ENCODE peak calls at places on chromosomes 2 and 18, in nine cellular contexts. One of them, this sample, is unnamed.

GRCh38 chr18:59663096-59663495 is 34.1 kb downstream of the CCBE1 start:
- DNase-seq in kidney: no peak
- DNase-seq in cardiac muscle cell: no peak
- DNase-seq in right atrium auricular region: no peak
- DNase-seq in fibroblast of lung: no peak
- DNase-seq in left ventricle myocardium inferior: no peak
- DNase-seq in upper lobe of left lung: no peak
- DNase-seq in astrocyte of the cerebellum: no peak
- DNase-seq in endothelial cell of umbilical vein: no peak
- DNase-seq in this sample: no peak

GRCh38 chr2:18356676-18357075 is 203.8 kb downstream of the RDH14 start:
- DNase-seq in kidney: no peak
- DNase-seq in cardiac muscle cell: no peak
- DNase-seq in right atrium auricular region: no peak
- DNase-seq in fibroblast of lung: peak
- DNase-seq in left ventricle myocardium inferior: no peak
- DNase-seq in upper lobe of left lung: no peak
- DNase-seq in astrocyte of the cerebellum: no peak
- DNase-seq in endothelial cell of umbilical vein: peak
- DNase-seq in this sample: no peak

GRCh38 chr18:78495550-78495949 is 484.1 kb upstream of the SALL3 start:
- DNase-seq in kidney: no peak
- DNase-seq in cardiac muscle cell: no peak
- DNase-seq in right atrium auricular region: no peak
- DNase-seq in fibroblast of lung: no peak
- DNase-seq in left ventricle myocardium inferior: no peak
- DNase-seq in upper lobe of left lung: peak
- DNase-seq in astrocyte of the cerebellum: no peak
- DNase-seq in endothelial cell of umbilical vein: no peak
- DNase-seq in this sample: no peak

GRCh38 chr2:73243884-73244570 is 9.9 kb downstream of the CCT7 start:
- DNase-seq in kidney: no peak
- DNase-seq in cardiac muscle cell: peak
- DNase-seq in right atrium auricular region: no peak
- DNase-seq in fibroblast of lung: peak
- DNase-seq in left ventricle myocardium inferior: no peak
- DNase-seq in upper lobe of left lung: peak
- DNase-seq in astrocyte of the cerebellum: peak
- DNase-seq in endothelial cell of umbilical vein: no peak
- DNase-seq in this sample: peak

GRCh38 chr2:224973112-224974016 is 68.9 kb downstream of the DOCK10 start:
- DNase-seq in kidney: no peak
- DNase-seq in cardiac muscle cell: no peak
- DNase-seq in right atrium auricular region: no peak
- DNase-seq in fibroblast of lung: no peak
- DNase-seq in left ventricle myocardium inferior: no peak
- DNase-seq in upper lobe of left lung: no peak
- DNase-seq in astrocyte of the cerebellum: no peak
- DNase-seq in endothelial cell of umbilical vein: no peak
- DNase-seq in this sample: no peak

GRCh38 chr2:131121464-131121863 is 16.3 kb downstream of the PLEKHB2 start:
- DNase-seq in kidney: no peak
- DNase-seq in cardiac muscle cell: no peak
- DNase-seq in right atrium auricular region: no peak
- DNase-seq in fibroblast of lung: peak
- DNase-seq in left ventricle myocardium inferior: no peak
- DNase-seq in upper lobe of left lung: no peak
- DNase-seq in astrocyte of the cerebellum: no peak
- DNase-seq in endothelial cell of umbilical vein: no peak
- DNase-seq in this sample: no peak

GRCh38 chr2:112031473-112031872 is 23.6 kb upstream of the TMEM87B start:
- DNase-seq in kidney: no peak
- DNase-seq in cardiac muscle cell: no peak
- DNase-seq in right atrium auricular region: no peak
- DNase-seq in fibroblast of lung: peak
- DNase-seq in left ventricle myocardium inferior: no peak
- DNase-seq in upper lobe of left lung: peak
- DNase-seq in astrocyte of the cerebellum: peak
- DNase-seq in endothelial cell of umbilical vein: no peak
- DNase-seq in this sample: no peak

GRCh38 chr2:71419145-71419544 is 34.2 kb upstream of the DYSF start:
- DNase-seq in kidney: no peak
- DNase-seq in cardiac muscle cell: no peak
- DNase-seq in right atrium auricular region: no peak
- DNase-seq in fibroblast of lung: no peak
- DNase-seq in left ventricle myocardium inferior: no peak
- DNase-seq in upper lobe of left lung: no peak
- DNase-seq in astrocyte of the cerebellum: no peak
- DNase-seq in endothelial cell of umbilical vein: peak
- DNase-seq in this sample: no peak

GRCh38 chr2:23824777-23825212 is 102.1 kb downstream of the ATAD2B start:
- DNase-seq in kidney: no peak
- DNase-seq in cardiac muscle cell: peak
- DNase-seq in right atrium auricular region: no peak
- DNase-seq in fibroblast of lung: peak
- DNase-seq in left ventricle myocardium inferior: no peak
- DNase-seq in upper lobe of left lung: no peak
- DNase-seq in astrocyte of the cerebellum: peak
- DNase-seq in endothelial cell of umbilical vein: peak
- DNase-seq in this sample: no peak

GRCh38 chr2:106339156-106339555 is 129.1 kb downstream of the RGPD3 start:
- DNase-seq in kidney: no peak
- DNase-seq in cardiac muscle cell: no peak
- DNase-seq in right atrium auricular region: no peak
- DNase-seq in fibroblast of lung: no peak
- DNase-seq in left ventricle myocardium inferior: no peak
- DNase-seq in upper lobe of left lung: no peak
- DNase-seq in astrocyte of the cerebellum: no peak
- DNase-seq in endothelial cell of umbilical vein: no peak
- DNase-seq in this sample: no peak

GRCh38 chr18:61992923-61993322 is 100.1 kb upstream of the RNF152 start:
- DNase-seq in kidney: no peak
- DNase-seq in cardiac muscle cell: no peak
- DNase-seq in right atrium auricular region: no peak
- DNase-seq in fibroblast of lung: peak
- DNase-seq in left ventricle myocardium inferior: no peak
- DNase-seq in upper lobe of left lung: no peak
- DNase-seq in astrocyte of the cerebellum: peak
- DNase-seq in endothelial cell of umbilical vein: no peak
- DNase-seq in this sample: peak

GRCh38 chr2:168705534-168706470 is 96.6 kb upstream of the NOSTRIN start:
- DNase-seq in kidney: no peak
- DNase-seq in cardiac muscle cell: peak
- DNase-seq in right atrium auricular region: no peak
- DNase-seq in fibroblast of lung: peak
- DNase-seq in left ventricle myocardium inferior: no peak
- DNase-seq in upper lobe of left lung: no peak
- DNase-seq in astrocyte of the cerebellum: no peak
- DNase-seq in endothelial cell of umbilical vein: peak
- DNase-seq in this sample: no peak

GRCh38 chr2:132871829-132872228 is 201.8 kb upstream of the LYPD1 start:
- DNase-seq in kidney: no peak
- DNase-seq in cardiac muscle cell: no peak
- DNase-seq in right atrium auricular region: no peak
- DNase-seq in fibroblast of lung: no peak
- DNase-seq in left ventricle myocardium inferior: no peak
- DNase-seq in upper lobe of left lung: no peak
- DNase-seq in astrocyte of the cerebellum: no peak
- DNase-seq in endothelial cell of umbilical vein: no peak
- DNase-seq in this sample: no peak

DNA sequence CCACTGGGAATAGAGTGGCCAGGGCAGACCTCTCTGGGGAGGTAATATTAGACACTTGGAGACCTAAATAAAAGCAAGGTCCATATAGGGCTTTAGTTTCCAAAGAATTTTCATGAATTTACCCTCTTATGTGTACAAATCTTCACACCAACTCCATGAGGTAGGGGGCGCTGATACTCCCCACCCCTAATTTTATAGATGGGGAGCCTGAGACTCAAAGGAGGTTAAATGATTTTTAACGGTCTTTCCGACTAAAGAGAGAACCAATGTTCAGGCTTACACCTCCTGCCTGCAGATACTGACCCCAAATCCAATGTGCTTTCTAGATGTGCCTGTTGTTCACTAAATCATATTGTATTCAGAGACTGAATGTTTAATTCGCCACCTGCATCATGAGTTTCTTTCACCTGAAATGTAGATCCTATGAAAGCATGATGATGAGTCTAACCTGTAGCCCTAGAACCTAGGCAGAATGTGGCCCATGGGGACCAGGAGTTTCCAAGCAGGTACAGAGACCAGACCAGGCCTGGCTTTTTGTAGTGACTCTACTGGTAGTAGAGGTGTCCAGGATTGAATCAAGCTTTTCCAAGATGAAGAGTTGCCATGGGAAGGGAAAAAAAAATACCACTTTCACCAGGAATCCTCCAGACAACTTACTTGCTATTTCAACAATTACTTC is 16.8 kb upstream of the PAX3 start:
- DNase-seq in kidney: no peak
- DNase-seq in cardiac muscle cell: no peak
- DNase-seq in right atrium auricular region: no peak
- DNase-seq in fibroblast of lung: no peak
- DNase-seq in left ventricle myocardium inferior: no peak
- DNase-seq in upper lobe of left lung: no peak
- DNase-seq in astrocyte of the cerebellum: no peak
- DNase-seq in endothelial cell of umbilical vein: no peak
- DNase-seq in this sample: no peak
- TF ChIP-seq CTCF in kidney: no peak
- TF ChIP-seq CTCF in cardiac muscle cell: no peak
- TF ChIP-seq CTCF in right atrium auricular region: no peak
- TF ChIP-seq CTCF in fibroblast of lung: no peak
- TF ChIP-seq CTCF in left ventricle myocardium inferior: no peak
- TF ChIP-seq CTCF in upper lobe of left lung: no peak
- TF ChIP-seq CTCF in astrocyte of the cerebellum: peak
- TF ChIP-seq CTCF in endothelial cell of umbilical vein: no peak
- TF ChIP-seq CTCF in this sample: no peak

GRCh38 chr2:204293884-204294535 is 251.3 kb upstream of the PARD3B start:
- DNase-seq in kidney: no peak
- DNase-seq in cardiac muscle cell: no peak
- DNase-seq in right atrium auricular region: no peak
- DNase-seq in fibroblast of lung: no peak
- DNase-seq in left ventricle myocardium inferior: no peak
- DNase-seq in upper lobe of left lung: no peak
- DNase-seq in astrocyte of the cerebellum: no peak
- DNase-seq in endothelial cell of umbilical vein: no peak
- DNase-seq in this sample: no peak
- H3K4me3 ChIP-seq in kidney: no peak
- H3K4me3 ChIP-seq in cardiac muscle cell: no peak
- H3K4me3 ChIP-seq in right atrium auricular region: no peak
- H3K4me3 ChIP-seq in fibroblast of lung: no peak
- H3K4me3 ChIP-seq in left ventricle myocardium inferior: no peak
- H3K4me3 ChIP-seq in upper lobe of left lung: no peak
- H3K4me3 ChIP-seq in astrocyte of the cerebellum: no peak
- H3K4me3 ChIP-seq in endothelial cell of umbilical vein: no peak
- H3K4me3 ChIP-seq in this sample: no peak

GRCh38 chr2:120341977-120342376 is 4.0 kb upstream of the INHBB start:
- DNase-seq in kidney: no peak
- DNase-seq in cardiac muscle cell: no peak
- DNase-seq in right atrium auricular region: no peak
- DNase-seq in fibroblast of lung: no peak
- DNase-seq in left ventricle myocardium inferior: no peak
- DNase-seq in upper lobe of left lung: no peak
- DNase-seq in astrocyte of the cerebellum: no peak
- DNase-seq in endothelial cell of umbilical vein: no peak
- DNase-seq in this sample: no peak

GRCh38 chr2:120343433-120344105 is 2.4 kb upstream of the INHBB start:
- DNase-seq in kidney: peak
- DNase-seq in cardiac muscle cell: peak
- DNase-seq in right atrium auricular region: peak
- DNase-seq in fibroblast of lung: peak
- DNase-seq in left ventricle myocardium inferior: peak
- DNase-seq in upper lobe of left lung: peak
- DNase-seq in astrocyte of the cerebellum: peak
- DNase-seq in endothelial cell of umbilical vein: peak
- DNase-seq in this sample: no peak

GRCh38 chr2:120344214-120344990 is 1.5 kb upstream of the INHBB start:
- DNase-seq in kidney: peak
- DNase-seq in cardiac muscle cell: peak
- DNase-seq in right atrium auricular region: no peak
- DNase-seq in fibroblast of lung: peak
- DNase-seq in left ventricle myocardium inferior: no peak
- DNase-seq in upper lobe of left lung: no peak
- DNase-seq in astrocyte of the cerebellum: no peak
- DNase-seq in endothelial cell of umbilical vein: no peak
- DNase-seq in this sample: no peak

GRCh38 chr2:120343100-120343432 is 2.9 kb upstream of the INHBB start:
- DNase-seq in kidney: no peak
- DNase-seq in cardiac muscle cell: no peak
- DNase-seq in right atrium auricular region: no peak
- DNase-seq in fibroblast of lung: no peak
- DNase-seq in left ventricle myocardium inferior: no peak
- DNase-seq in upper lobe of left lung: no peak
- DNase-seq in astrocyte of the cerebellum: no peak
- DNase-seq in endothelial cell of umbilical vein: no peak
- DNase-seq in this sample: no peak

DNA sequence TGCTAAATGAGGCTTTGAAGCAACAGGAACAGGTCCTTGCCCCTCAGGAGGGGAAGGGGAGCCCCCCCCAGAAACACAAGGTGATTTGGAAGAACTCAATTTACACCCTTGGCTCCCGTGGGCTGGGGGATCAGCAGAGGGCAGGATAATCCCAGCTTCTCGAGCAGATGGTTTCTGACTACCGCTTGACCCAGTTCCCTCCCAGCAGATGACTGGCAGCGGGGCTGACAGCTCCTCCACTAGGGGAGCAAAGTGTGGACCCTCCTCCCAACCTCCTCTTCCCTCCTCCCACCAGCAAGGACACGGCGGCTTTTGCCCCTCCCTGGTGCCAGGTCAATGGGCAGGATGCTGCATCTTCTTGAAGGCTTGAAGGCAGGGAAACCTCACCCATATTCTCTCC is 3.5 kb upstream of the INHBB start:
- DNase-seq in kidney: no peak
- DNase-seq in cardiac muscle cell: no peak
- DNase-seq in right atrium auricular region: no peak
- DNase-seq in fibroblast of lung: no peak
- DNase-seq in left ventricle myocardium inferior: no peak
- DNase-seq in upper lobe of left lung: no peak
- DNase-seq in astrocyte of the cerebellum: no peak
- DNase-seq in endothelial cell of umbilical vein: no peak
- DNase-seq in this sample: no peak
- TF ChIP-seq CTCF in kidney: no peak
- TF ChIP-seq CTCF in cardiac muscle cell: no peak
- TF ChIP-seq CTCF in right atrium auricular region: no peak
- TF ChIP-seq CTCF in fibroblast of lung: no peak
- TF ChIP-seq CTCF in left ventricle myocardium inferior: no peak
- TF ChIP-seq CTCF in upper lobe of left lung: no peak
- TF ChIP-seq CTCF in astrocyte of the cerebellum: no peak
- TF ChIP-seq CTCF in endothelial cell of umbilical vein: no peak
- TF ChIP-seq CTCF in this sample: no peak

DNA sequence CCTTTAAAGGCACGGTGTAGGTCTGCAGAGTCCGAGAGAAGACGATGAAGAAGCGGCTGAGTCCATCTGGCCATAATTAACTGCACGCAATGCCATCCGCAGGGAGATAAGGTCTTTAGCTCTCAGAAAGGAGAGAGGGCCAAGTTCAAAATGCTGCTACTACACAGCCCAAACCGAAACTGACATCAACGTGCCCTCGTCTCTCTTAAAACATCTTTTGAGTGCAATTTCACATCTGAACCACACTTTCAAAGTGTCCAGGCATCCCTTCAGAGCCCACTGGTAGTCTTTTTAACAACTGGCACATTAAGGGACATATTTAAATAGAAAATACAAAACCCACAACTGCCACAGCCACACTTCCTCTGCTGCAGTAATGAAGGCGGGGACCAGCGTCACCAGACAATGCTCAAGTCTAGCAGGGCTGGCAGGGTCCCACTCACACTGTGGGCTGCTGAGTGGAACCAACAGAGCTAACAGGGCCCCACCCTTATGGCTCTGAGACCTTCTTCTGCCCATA is 35.8 kb downstream of the ST3GAL5 start:
- DNase-seq in kidney: peak
- DNase-seq in cardiac muscle cell: no peak
- DNase-seq in right atrium auricular region: peak
- DNase-seq in fibroblast of lung: no peak
- DNase-seq in left ventricle myocardium inferior: no peak
- DNase-seq in upper lobe of left lung: peak
- DNase-seq in astrocyte of the cerebellum: no peak
- DNase-seq in endothelial cell of umbilical vein: no peak
- DNase-seq in this sample: no peak
- H3K4me3 ChIP-seq in kidney: no peak
- H3K4me3 ChIP-seq in cardiac muscle cell: no peak
- H3K4me3 ChIP-seq in right atrium auricular region: no peak
- H3K4me3 ChIP-seq in fibroblast of lung: no peak
- H3K4me3 ChIP-seq in left ventricle myocardium inferior: no peak
- H3K4me3 ChIP-seq in upper lobe of left lung: no peak
- H3K4me3 ChIP-seq in astrocyte of the cerebellum: no peak
- H3K4me3 ChIP-seq in endothelial cell of umbilical vein: no peak
- H3K4me3 ChIP-seq in this sample: no peak

This sample was measured in BJ.